ENCODE peak calls at places on chromosomes 7 and 10, in ten cellular contexts. N is mucosa of descending colon, K is tibial artery, B is A549, C is AG04450, W is endodermal cell, H is BJ, O is hepatocyte, J is Caco-2, S is GM12878. Y is an unnamed sample.

GRCh38 chr10:65294329-65294728 is 1631.5 kb upstream of the LRRTM3 start:
- DNase-seq in K (no peak), N (no peak), B (no peak), J (no peak), C (no peak), W (no peak), S (no peak), H (no peak), O (peak), Y (no peak)

GRCh38 chr10:86509145-86509544 is 12.4 kb downstream of the WAPL start:
- DNase-seq in H (no peak), S (no peak), W (no peak), K (no peak), J (no peak), N (no peak), B (no peak), C (no peak), O (no peak), Y (no peak)

GRCh38 chr10:43037942-43038782 is 38.7 kb upstream of the RET start:
- DNase-seq in B (no peak), O (no peak), H (no peak), W (peak), J (no peak), N (no peak), K (no peak), S (no peak), C (no peak), Y (no peak)

GRCh38 chr10:126350216-126350992 is 37.9 kb downstream of the ADAM12 start:
- DNase-seq in S (no peak), C (peak), N (no peak), B (peak), J (no peak), W (no peak), H (peak), O (no peak), K (no peak), Y (no peak)

GRCh38 chr7:48090095-48090805 is 1.2 kb downstream of the UPP1 start:
- DNase-seq in B (peak), K (no peak), O (peak), S (no peak), H (no peak), W (peak), J (no peak), N (no peak), C (no peak), Y (no peak)

GRCh38 chr7:112584290-112584689 is 103.5 kb downstream of the LSMEM1 start:
- DNase-seq in H (no peak), C (no peak), B (no peak), N (no peak), K (no peak), S (no peak), O (no peak), J (no peak), W (no peak), Y (no peak)

GRCh38 chr10:91864099-91864498 is 45.2 kb downstream of the FGFBP3 start:
- DNase-seq in S (no peak), C (no peak), J (no peak), W (no peak), B (peak), K (no peak), H (no peak), N (peak), O (no peak), Y (no peak)

GRCh38 chr7:36523371-36523953 is 133.8 kb downstream of the ANLN start:
- DNase-seq in K (no peak), C (no peak), H (no peak), J (no peak), O (no peak), S (no peak), N (no peak), B (no peak), W (no peak), Y (no peak)

GRCh38 chr10:49260636-49261296 is 38.2 kb upstream of the C10orf71 start:
- DNase-seq in S (no peak), B (no peak), K (no peak), H (no peak), W (peak), C (no peak), O (no peak), J (no peak), N (no peak), Y (no peak)

GRCh38 chr10:43901744-43902504 is 253.2 kb upstream of the ZNF32 start:
- DNase-seq in J (no peak), O (no peak), K (no peak), B (no peak), W (no peak), S (no peak), C (no peak), N (no peak), H (no peak), Y (no peak)

GRCh38 chr7:121352323-121352722 is 23.5 kb downstream of the WNT16 start:
- DNase-seq in N (no peak), O (no peak), H (no peak), J (no peak), W (no peak), S (no peak), C (no peak), K (no peak), B (no peak), Y (no peak)

GRCh38 chr10:127679642-127680255 is 57.2 kb upstream of the FOXI2 start:
- DNase-seq in J (no peak), B (no peak), H (no peak), O (no peak), C (no peak), S (no peak), N (no peak), W (peak), K (no peak), Y (peak)

GRCh38 chr10:48603421-48604038 is 1.3 kb downstream of the ARHGAP22 start:
- DNase-seq in H (no peak), B (no peak), K (no peak), J (no peak), S (no peak), O (no peak), W (peak), C (no peak), N (no peak), Y (no peak)

GRCh38 chr10:103181244-103181643 is 11.8 kb downstream of the NT5C2 start:
- DNase-seq in H (no peak), J (no peak), K (no peak), S (peak), C (no peak), B (no peak), W (no peak), O (no peak), N (no peak), Y (peak)

GRCh38 chr7:4103352-4104091 is 578.6 kb upstream of the FOXK1 start:
- DNase-seq in H (no peak), B (peak), J (no peak), W (peak), K (no peak), N (no peak), O (no peak), S (no peak), C (no peak), Y (peak)

GRCh38 chr10:59362991-59363390 is 642 bp upstream of the FAM13C start:
- DNase-seq in N (peak), O (peak), H (no peak), C (no peak), B (peak), J (peak), K (peak), S (no peak), W (peak), Y (no peak)

GRCh38 chr10:30829921-30830671 is 200.5 kb upstream of the LYZL2 start:
- DNase-seq in H (no peak), S (no peak), C (no peak), O (no peak), W (no peak), N (no peak), J (no peak), B (no peak), K (no peak), Y (no peak)

GRCh38 chr7:148142660-148143248 is 447.8 kb upstream of the C7orf33 start:
- DNase-seq in J (no peak), W (peak), K (no peak), C (no peak), O (peak), B (peak), N (peak), H (no peak), S (no peak), Y (peak)

GRCh38 chr7:33750177-33750576 is 155.2 kb upstream of the BMPER start:
- DNase-seq in S (peak), N (no peak), J (no peak), H (no peak), K (no peak), O (no peak), B (no peak), W (no peak), C (no peak), Y (no peak)

GRCh38 chr7:30206942-30207341 is 72.2 kb downstream of the MTURN start:
- DNase-seq in S (no peak), N (no peak), K (no peak), J (no peak), B (no peak), H (no peak), O (no peak), C (no peak), W (no peak), Y (no peak)

GRCh38 chr7:149209518-149210269 is 14.3 kb downstream of the ZNF282 start:
- DNase-seq in O (peak), C (no peak), H (no peak), S (no peak), K (no peak), N (peak), B (peak), J (no peak), W (peak), Y (peak)

GRCh38 chr10:103934308-103934707 is 16.3 kb upstream of the STN1 start:
- DNase-seq in N (no peak), J (no peak), K (no peak), H (no peak), C (no peak), O (no peak), B (no peak), S (no peak), W (no peak), Y (no peak)

GRCh38 chr7:79495544-79496272 is 42.2 kb upstream of the MAGI2 start:
- DNase-seq in N (no peak), C (peak), O (no peak), H (no peak), S (no peak), W (no peak), B (no peak), J (no peak), K (no peak), Y (no peak)

GRCh38 chr7:570801-571070 is 51.1 kb upstream of the PDGFA start:
- DNase-seq in O (no peak), B (no peak), N (no peak), H (no peak), W (no peak), C (no peak), J (no peak), S (no peak), K (no peak), Y (no peak)

GRCh38 chr7:123901111-123901510 is 23.9 kb upstream of the SPAM1 start:
- DNase-seq in K (no peak), B (no peak), W (no peak), S (no peak), H (no peak), C (no peak), N (no peak), J (no peak), O (no peak), Y (no peak)

GRCh38 chr7:143494622-143495021 is 16.9 kb downstream of the TAS2R41 start:
- DNase-seq in K (no peak), C (no peak), W (no peak), N (no peak), B (peak), S (no peak), J (no peak), H (no peak), O (no peak), Y (no peak)

GRCh38 chr10:63383141-63383540 is 82.6 kb downstream of the JMJD1C start:
- DNase-seq in B (no peak), O (no peak), C (no peak), K (no peak), S (no peak), H (no peak), W (no peak), J (no peak), N (no peak), Y (no peak)

GRCh38 chr7:105905209-105905910 is 29.0 kb upstream of the ATXN7L1 start:
- DNase-seq in J (no peak), C (no peak), H (no peak), N (no peak), O (no peak), K (no peak), W (peak), S (no peak), B (no peak), Y (no peak)

GRCh38 chr7:30950197-30950596 is 13.6 kb upstream of the GHRHR start:
- DNase-seq in H (no peak), N (no peak), W (no peak), C (no peak), S (no peak), B (no peak), K (no peak), O (no peak), J (no peak), Y (no peak)

GRCh38 chr10:127883516-127883915 is 9.2 kb downstream of the CLRN3 start:
- DNase-seq in J (no peak), S (no peak), O (no peak), K (no peak), W (no peak), C (no peak), B (no peak), H (no peak), N (no peak), Y (no peak)

GRCh38 chr7:74061840-74062539 is 21.6 kb upstream of the LIMK1 start:
- DNase-seq in S (no peak), H (peak), K (peak), O (peak), C (peak), W (no peak), J (no peak), B (peak), N (peak), Y (peak)

GRCh38 chr10:78964952-78965633 is 103.7 kb upstream of the ZMIZ1 start:
- DNase-seq in W (peak), B (peak), S (no peak), K (peak), N (no peak), J (peak), H (no peak), C (no peak), O (peak), Y (peak)

GRCh38 chr7:36658603-36659516 is 65.4 kb downstream of the AOAH start:
- DNase-seq in J (no peak), C (peak), B (peak), K (no peak), W (peak), H (peak), S (no peak), O (peak), N (no peak), Y (peak)

GRCh38 chr7:28296571-28297483 is 115.5 kb upstream of the CREB5 start:
- DNase-seq in O (peak), B (peak), W (peak), N (peak), S (no peak), C (no peak), J (no peak), H (no peak), K (no peak), Y (peak)

GRCh38 chr7:135179321-135179925 is 8.9 kb upstream of the CYREN start:
- DNase-seq in C (no peak), H (no peak), S (no peak), N (no peak), O (no peak), K (peak), W (no peak), B (no peak), J (no peak), Y (no peak)

GRCh38 chr7:134175724-134176350 is 48.7 kb downstream of the LRGUK start:
- DNase-seq in N (no peak), H (peak), W (no peak), O (no peak), K (no peak), J (no peak), S (no peak), C (no peak), B (no peak), Y (no peak)

GRCh38 chr7:110590415-110590814 is 500.5 kb upstream of the LRRN3 start:
- DNase-seq in S (no peak), O (no peak), K (no peak), C (no peak), W (peak), H (no peak), J (no peak), N (no peak), B (no peak), Y (no peak)

GRCh38 chr10:73810735-73811465 is 498 bp downstream of the NDST2 start:
- DNase-seq in O (peak), C (no peak), J (no peak), K (no peak), S (no peak), N (peak), B (peak), H (no peak), W (peak), Y (peak)

DNA sequence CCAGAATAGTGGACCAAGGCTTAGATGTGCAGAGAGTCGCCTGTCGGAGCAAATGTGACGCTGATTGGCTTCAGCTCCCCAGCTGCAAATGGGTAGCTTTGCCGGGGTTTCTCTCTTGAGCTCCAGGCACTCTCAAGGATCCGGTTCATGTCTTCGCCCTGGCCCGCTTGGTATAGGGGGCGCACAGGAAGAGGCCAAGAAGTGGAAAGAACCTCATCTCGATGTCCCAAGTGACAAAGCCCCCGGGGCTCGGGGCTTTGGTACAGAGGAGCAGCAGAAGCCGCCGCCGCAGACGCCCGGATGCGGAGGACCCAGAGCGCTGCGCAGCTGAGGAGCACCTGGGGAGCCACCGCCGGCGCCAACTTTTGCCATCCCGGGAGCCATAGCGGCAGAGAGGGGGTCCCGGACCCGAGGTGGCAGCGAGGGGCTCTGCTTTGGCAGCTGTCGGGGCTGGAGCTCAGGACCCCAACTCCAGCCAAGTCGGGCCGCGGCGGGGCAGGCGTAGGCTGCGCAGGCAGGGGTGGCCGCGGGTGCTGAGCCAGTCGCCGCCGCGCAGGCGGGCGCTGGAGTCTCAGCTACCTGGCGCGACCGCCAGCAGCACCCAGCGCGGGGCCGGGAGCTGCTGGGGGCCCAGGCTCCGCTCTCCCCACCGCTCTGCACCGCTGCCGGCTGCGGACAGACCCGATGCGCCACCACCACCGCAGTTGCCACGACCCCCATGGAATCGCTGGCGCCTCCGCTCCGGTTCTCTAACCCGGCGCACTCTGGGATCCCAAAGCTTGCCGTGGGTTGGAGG is 466.5 kb downstream of the XPNPEP1 start:
- DNase-seq in B (no peak), C (no peak), K (no peak), W (peak), O (peak), S (no peak), N (no peak), H (no peak), J (no peak), Y (no peak)
- H3K4me3 ChIP-seq in B (no peak), C (peak), K (no peak), W (peak), O (peak), S (no peak), N (no peak), H (peak), J (no peak), Y (no peak)

GRCh38 chr7:16644987-16645592 is 464 bp downstream of the ANKMY2 start:
- DNase-seq in C (no peak), S (no peak), H (no peak), B (no peak), J (peak), N (peak), W (no peak), K (peak), O (no peak), Y (no peak)

GRCh38 chr7:16644157-16644556 is 1.4 kb downstream of the ANKMY2 start:
- DNase-seq in N (no peak), K (no peak), O (peak), W (no peak), H (no peak), S (no peak), J (no peak), B (no peak), C (no peak), Y (no peak)

GRCh38 chr7:16644624-16644986 is 949 bp downstream of the ANKMY2 start:
- DNase-seq in S (no peak), C (no peak), J (peak), B (peak), H (no peak), O (peak), K (peak), W (peak), N (peak), Y (peak)

GRCh38 chr7:16646427-16647081 is 573 bp downstream of the BZW2 start:
- DNase-seq in J (peak), K (peak), B (no peak), N (peak), W (no peak), S (no peak), O (peak), H (no peak), C (no peak), Y (peak)

GRCh38 chr7:16645593-16646426 is at the start of the genes ANKMY2 and BZW2:
- DNase-seq in K (peak), W (peak), N (peak), O (peak), B (peak), C (peak), S (peak), H (peak), J (peak), Y (peak)
- TF ChIP-seq CTCF in K (peak), W (no peak), N (no peak), O (no peak), B (no peak), C (no peak), S (no peak), H (no peak), J (no peak), Y (no peak)

GRCh38 chr10:77949167-77949566 is 22.6 kb upstream of the DLG5 start:
- DNase-seq in K (no peak), B (peak), O (peak), C (no peak), W (peak), J (no peak), N (no peak), S (no peak), H (no peak), Y (peak)
- H3K4me3 ChIP-seq in K (no peak), B (no peak), O (no peak), C (no peak), W (no peak), J (no peak), N (no peak), S (no peak), H (no peak), Y (no peak)

GRCh38 chr10:96025566-96025965 is 17.8 kb upstream of the CCNJ start:
- DNase-seq in N (no peak), W (peak), S (no peak), J (peak), K (no peak), C (no peak), B (peak), O (peak), H (no peak), Y (peak)
- TF ChIP-seq CTCF in N (no peak), W (peak), S (peak), J (peak), K (no peak), C (peak), B (no peak), O (no peak), H (peak), Y (peak)

DNA sequence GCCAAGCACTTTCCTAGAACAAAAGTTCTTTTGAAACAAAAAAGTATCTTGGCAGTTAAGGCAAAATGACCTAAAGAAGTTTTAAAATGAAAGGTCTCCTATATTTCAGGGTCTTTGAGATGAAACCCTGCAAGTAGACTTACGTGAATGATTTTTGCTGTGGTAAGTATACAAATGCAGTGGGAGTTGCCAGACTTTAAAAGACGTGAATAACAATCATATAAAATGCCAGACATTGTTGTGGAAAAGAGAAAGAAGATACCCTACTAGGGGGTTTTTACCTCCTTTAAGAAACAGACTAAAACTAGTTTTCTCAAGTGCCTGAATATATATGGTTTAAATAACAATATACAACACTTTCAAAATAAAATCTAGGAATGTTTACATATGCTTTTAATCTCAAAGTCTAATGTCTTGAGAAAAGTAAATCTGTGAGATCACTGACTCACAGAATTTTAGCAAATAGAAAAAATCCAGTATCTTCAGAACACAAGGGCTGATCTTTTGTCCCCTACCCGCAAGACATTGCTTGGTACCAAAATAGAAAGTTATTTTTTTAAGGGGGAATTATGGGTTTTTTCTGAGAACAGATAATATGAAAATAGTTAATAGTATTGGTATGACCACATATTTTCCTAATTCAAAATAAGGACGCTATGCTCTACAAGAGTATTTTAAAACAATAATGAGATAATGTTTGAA is 29.5 kb downstream of the LRRC17 start:
- DNase-seq in H (no peak), C (no peak), J (no peak), W (no peak), B (no peak), K (no peak), S (no peak), O (no peak), N (no peak), Y (no peak)
- H3K4me3 ChIP-seq in H (no peak), C (no peak), J (no peak), W (no peak), B (no peak), K (no peak), S (no peak), O (no peak), N (no peak), Y (no peak)

GRCh38 chr10:24952146-24952700 is at the start of gene PRTFDC1:
- DNase-seq in K (peak), N (peak), S (no peak), C (no peak), O (peak), J (peak), H (no peak), B (peak), W (peak), Y (no peak)
- TF ChIP-seq CTCF in K (no peak), N (no peak), S (no peak), C (peak), O (peak), J (peak), H (peak), B (no peak), W (no peak), Y (no peak)

GRCh38 chr10:125232841-125233240 is 72.5 kb upstream of the CTBP2 start:
- DNase-seq in J (no peak), K (no peak), W (no peak), S (no peak), C (no peak), N (no peak), O (no peak), H (no peak), B (peak), Y (no peak)
- H3K4me3 ChIP-seq in J (no peak), K (no peak), W (no peak), S (no peak), C (no peak), N (no peak), O (no peak), H (no peak), B (no peak), Y (no peak)